ENCODE peak calls at places on chromosomes 7 and 10, in eight cellular contexts. One of them, this sample, is unnamed.

GRCh38 chr7:43792471-43792870 is 34.0 kb downstream of the BLVRA start:
- DNase-seq in esophagus squamous epithelium: no peak
- DNase-seq in dorsolateral prefrontal cortex: no peak
- DNase-seq in mammary epithelial cell: no peak
- DNase-seq in adrenal gland: no peak
- DNase-seq in CD4-positive, alpha-beta T cell: no peak
- DNase-seq in colonic mucosa: no peak
- DNase-seq in GM10248: no peak
- DNase-seq in this sample: no peak

GRCh38 chr10:116718058-116718457 is 24.3 kb downstream of the HSPA12A start:
- DNase-seq in esophagus squamous epithelium: no peak
- DNase-seq in dorsolateral prefrontal cortex: no peak
- DNase-seq in mammary epithelial cell: no peak
- DNase-seq in adrenal gland: no peak
- DNase-seq in CD4-positive, alpha-beta T cell: no peak
- DNase-seq in colonic mucosa: no peak
- DNase-seq in GM10248: no peak
- DNase-seq in this sample: no peak

GRCh38 chr7:98303906-98304305 is 22.4 kb downstream of the BRI3 start:
- DNase-seq in esophagus squamous epithelium: no peak
- DNase-seq in dorsolateral prefrontal cortex: no peak
- DNase-seq in mammary epithelial cell: no peak
- DNase-seq in adrenal gland: no peak
- DNase-seq in CD4-positive, alpha-beta T cell: no peak
- DNase-seq in colonic mucosa: no peak
- DNase-seq in GM10248: no peak
- DNase-seq in this sample: no peak

GRCh38 chr7:8295638-8296361 is 33.8 kb upstream of the ICA1 start:
- DNase-seq in esophagus squamous epithelium: no peak
- DNase-seq in dorsolateral prefrontal cortex: no peak
- DNase-seq in mammary epithelial cell: peak
- DNase-seq in adrenal gland: peak
- DNase-seq in CD4-positive, alpha-beta T cell: peak
- DNase-seq in colonic mucosa: peak
- DNase-seq in GM10248: peak
- DNase-seq in this sample: peak

GRCh38 chr7:3105856-3106255 is 62.2 kb upstream of the CARD11 start:
- DNase-seq in esophagus squamous epithelium: no peak
- DNase-seq in dorsolateral prefrontal cortex: no peak
- DNase-seq in mammary epithelial cell: no peak
- DNase-seq in adrenal gland: no peak
- DNase-seq in CD4-positive, alpha-beta T cell: no peak
- DNase-seq in colonic mucosa: no peak
- DNase-seq in GM10248: no peak
- DNase-seq in this sample: no peak

GRCh38 chr7:111045469-111045868 is 45.5 kb upstream of the LRRN3 start:
- DNase-seq in esophagus squamous epithelium: no peak
- DNase-seq in dorsolateral prefrontal cortex: no peak
- DNase-seq in mammary epithelial cell: no peak
- DNase-seq in adrenal gland: peak
- DNase-seq in CD4-positive, alpha-beta T cell: no peak
- DNase-seq in colonic mucosa: no peak
- DNase-seq in GM10248: no peak
- DNase-seq in this sample: no peak

GRCh38 chr10:12766222-12766621 is 235.3 kb downstream of the CCDC3 start:
- DNase-seq in esophagus squamous epithelium: no peak
- DNase-seq in dorsolateral prefrontal cortex: no peak
- DNase-seq in mammary epithelial cell: no peak
- DNase-seq in adrenal gland: no peak
- DNase-seq in CD4-positive, alpha-beta T cell: no peak
- DNase-seq in colonic mucosa: no peak
- DNase-seq in GM10248: no peak
- DNase-seq in this sample: no peak

GRCh38 chr7:1370738-1371137 is 88.5 kb downstream of the MICALL2 start:
- DNase-seq in esophagus squamous epithelium: no peak
- DNase-seq in dorsolateral prefrontal cortex: no peak
- DNase-seq in mammary epithelial cell: no peak
- DNase-seq in adrenal gland: no peak
- DNase-seq in CD4-positive, alpha-beta T cell: no peak
- DNase-seq in colonic mucosa: no peak
- DNase-seq in GM10248: no peak
- DNase-seq in this sample: no peak

GRCh38 chr10:63504145-63504881 is 16.9 kb upstream of the REEP3 start:
- DNase-seq in esophagus squamous epithelium: no peak
- DNase-seq in dorsolateral prefrontal cortex: no peak
- DNase-seq in mammary epithelial cell: peak
- DNase-seq in adrenal gland: no peak
- DNase-seq in CD4-positive, alpha-beta T cell: no peak
- DNase-seq in colonic mucosa: no peak
- DNase-seq in GM10248: no peak
- DNase-seq in this sample: no peak

GRCh38 chr7:2512179-2512644 is 7.4 kb upstream of the LFNG start:
- DNase-seq in esophagus squamous epithelium: no peak
- DNase-seq in dorsolateral prefrontal cortex: no peak
- DNase-seq in mammary epithelial cell: no peak
- DNase-seq in adrenal gland: no peak
- DNase-seq in CD4-positive, alpha-beta T cell: no peak
- DNase-seq in colonic mucosa: peak
- DNase-seq in GM10248: peak
- DNase-seq in this sample: no peak

GRCh38 chr7:22357311-22358175 is 589 bp upstream of the RAPGEF5 start:
- DNase-seq in esophagus squamous epithelium: no peak
- DNase-seq in dorsolateral prefrontal cortex: no peak
- DNase-seq in mammary epithelial cell: peak
- DNase-seq in adrenal gland: no peak
- DNase-seq in CD4-positive, alpha-beta T cell: no peak
- DNase-seq in colonic mucosa: peak
- DNase-seq in GM10248: no peak
- DNase-seq in this sample: no peak

GRCh38 chr10:17685227-17685840 is 41.4 kb downstream of the STAM start:
- DNase-seq in esophagus squamous epithelium: no peak
- DNase-seq in dorsolateral prefrontal cortex: no peak
- DNase-seq in mammary epithelial cell: no peak
- DNase-seq in adrenal gland: no peak
- DNase-seq in CD4-positive, alpha-beta T cell: no peak
- DNase-seq in colonic mucosa: no peak
- DNase-seq in GM10248: peak
- DNase-seq in this sample: no peak

GRCh38 chr10:30284860-30285594 is 64.1 kb downstream of the MTPAP start:
- DNase-seq in esophagus squamous epithelium: no peak
- DNase-seq in dorsolateral prefrontal cortex: no peak
- DNase-seq in mammary epithelial cell: peak
- DNase-seq in adrenal gland: no peak
- DNase-seq in CD4-positive, alpha-beta T cell: no peak
- DNase-seq in colonic mucosa: no peak
- DNase-seq in GM10248: peak
- DNase-seq in this sample: no peak

GRCh38 chr10:12448729-12449391 is 99.5 kb downstream of the CAMK1D start:
- DNase-seq in esophagus squamous epithelium: no peak
- DNase-seq in dorsolateral prefrontal cortex: no peak
- DNase-seq in mammary epithelial cell: peak
- DNase-seq in adrenal gland: peak
- DNase-seq in CD4-positive, alpha-beta T cell: peak
- DNase-seq in colonic mucosa: no peak
- DNase-seq in GM10248: peak
- DNase-seq in this sample: no peak

GRCh38 chr7:129790136-129790535 is 162.6 kb downstream of the UBE2H start:
- DNase-seq in esophagus squamous epithelium: no peak
- DNase-seq in dorsolateral prefrontal cortex: no peak
- DNase-seq in mammary epithelial cell: no peak
- DNase-seq in adrenal gland: no peak
- DNase-seq in CD4-positive, alpha-beta T cell: no peak
- DNase-seq in colonic mucosa: no peak
- DNase-seq in GM10248: no peak
- DNase-seq in this sample: no peak

GRCh38 chr7:30353532-30353931 is 69.1 kb downstream of the ZNRF2 start:
- DNase-seq in esophagus squamous epithelium: no peak
- DNase-seq in dorsolateral prefrontal cortex: no peak
- DNase-seq in mammary epithelial cell: no peak
- DNase-seq in adrenal gland: no peak
- DNase-seq in CD4-positive, alpha-beta T cell: no peak
- DNase-seq in colonic mucosa: no peak
- DNase-seq in GM10248: no peak
- DNase-seq in this sample: no peak

GRCh38 chr10:84232376-84232775 is 7.0 kb upstream of the LRIT2 start:
- DNase-seq in esophagus squamous epithelium: no peak
- DNase-seq in dorsolateral prefrontal cortex: no peak
- DNase-seq in mammary epithelial cell: no peak
- DNase-seq in adrenal gland: no peak
- DNase-seq in CD4-positive, alpha-beta T cell: no peak
- DNase-seq in colonic mucosa: no peak
- DNase-seq in GM10248: no peak
- DNase-seq in this sample: no peak

GRCh38 chr10:53918755-53919154 is 882.3 kb downstream of the PCDH15 start:
- DNase-seq in esophagus squamous epithelium: no peak
- DNase-seq in dorsolateral prefrontal cortex: no peak
- DNase-seq in mammary epithelial cell: no peak
- DNase-seq in adrenal gland: no peak
- DNase-seq in CD4-positive, alpha-beta T cell: no peak
- DNase-seq in colonic mucosa: no peak
- DNase-seq in GM10248: no peak
- DNase-seq in this sample: no peak
- TF ChIP-seq CTCF in esophagus squamous epithelium: no peak
- TF ChIP-seq CTCF in dorsolateral prefrontal cortex: no peak
- TF ChIP-seq CTCF in mammary epithelial cell: no peak
- TF ChIP-seq CTCF in adrenal gland: no peak
- TF ChIP-seq CTCF in CD4-positive, alpha-beta T cell: no peak
- TF ChIP-seq CTCF in colonic mucosa: no peak
- TF ChIP-seq CTCF in GM10248: no peak
- TF ChIP-seq CTCF in this sample: no peak

DNA sequence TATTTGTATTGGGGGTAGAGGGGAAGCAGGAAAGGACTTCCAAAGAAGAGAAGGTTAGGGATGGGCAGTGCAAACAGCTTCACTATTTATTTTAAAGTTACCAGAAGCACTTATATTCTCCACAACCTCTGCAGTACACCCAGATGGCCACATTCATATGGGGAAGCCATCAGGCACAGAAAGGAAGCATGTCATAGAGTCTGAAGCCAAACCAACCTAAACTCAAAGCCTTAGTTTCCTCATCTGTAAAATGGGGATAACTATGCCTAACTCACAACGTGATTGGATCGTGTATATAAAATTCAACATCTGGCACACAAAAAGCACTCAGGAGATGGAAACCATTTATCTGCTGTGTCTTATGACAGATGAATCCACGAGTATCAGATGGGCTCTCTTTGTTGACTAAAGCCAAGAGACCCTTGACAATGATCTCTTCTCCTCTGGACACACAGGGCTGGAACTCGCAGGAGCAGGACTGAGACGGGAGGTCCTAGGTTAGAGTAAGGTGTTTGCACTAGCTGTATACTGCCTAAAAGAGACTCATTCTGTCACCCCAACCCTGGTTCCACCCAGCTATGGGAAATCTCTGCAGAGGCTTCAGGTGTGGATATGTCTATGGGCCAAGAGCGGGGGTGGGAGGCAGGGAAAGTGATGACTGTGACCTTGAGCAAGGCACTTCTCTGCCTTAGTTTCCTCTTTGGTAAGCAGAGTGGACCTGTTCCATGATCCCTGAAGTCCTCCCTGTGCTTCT is 1.8 kb downstream of the KIAA1549 start:
- DNase-seq in esophagus squamous epithelium: no peak
- DNase-seq in dorsolateral prefrontal cortex: no peak
- DNase-seq in mammary epithelial cell: peak
- DNase-seq in adrenal gland: no peak
- DNase-seq in CD4-positive, alpha-beta T cell: no peak
- DNase-seq in colonic mucosa: no peak
- DNase-seq in GM10248: no peak
- DNase-seq in this sample: no peak
- TF ChIP-seq CTCF in esophagus squamous epithelium: no peak
- TF ChIP-seq CTCF in dorsolateral prefrontal cortex: no peak
- TF ChIP-seq CTCF in mammary epithelial cell: peak
- TF ChIP-seq CTCF in adrenal gland: no peak
- TF ChIP-seq CTCF in CD4-positive, alpha-beta T cell: no peak
- TF ChIP-seq CTCF in colonic mucosa: no peak
- TF ChIP-seq CTCF in GM10248: no peak
- TF ChIP-seq CTCF in this sample: peak

DNA sequence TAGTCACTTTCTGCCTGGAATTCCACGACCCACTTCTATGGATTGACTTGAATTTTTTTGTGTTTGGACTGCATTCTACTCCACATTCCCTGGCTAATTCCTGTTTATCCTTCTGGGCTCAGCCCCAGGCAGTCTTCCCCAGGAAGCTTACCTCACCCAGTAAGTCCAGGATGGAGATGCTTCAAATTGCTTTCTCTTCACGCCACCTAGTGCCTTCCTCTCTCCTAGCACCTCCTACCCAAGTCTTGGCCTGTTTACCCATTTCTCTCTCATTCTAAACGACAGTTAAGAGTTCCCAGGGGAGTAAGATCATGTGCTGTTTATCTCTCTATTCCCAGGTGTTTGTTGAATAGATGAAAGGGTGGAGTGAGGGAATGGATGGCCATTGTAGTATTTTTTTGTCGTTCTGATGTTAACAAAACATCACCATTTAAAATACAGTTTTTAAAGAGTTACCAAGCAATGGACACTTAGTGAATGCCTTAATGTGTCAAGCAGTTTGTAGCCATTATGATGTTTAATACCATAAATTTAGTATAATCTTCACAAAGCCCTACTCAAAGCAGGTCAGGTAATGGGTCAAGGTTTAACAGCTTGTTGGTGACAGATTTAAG is 45.5 kb upstream of the TARP start:
- DNase-seq in esophagus squamous epithelium: no peak
- DNase-seq in dorsolateral prefrontal cortex: no peak
- DNase-seq in mammary epithelial cell: peak
- DNase-seq in adrenal gland: peak
- DNase-seq in CD4-positive, alpha-beta T cell: no peak
- DNase-seq in colonic mucosa: no peak
- DNase-seq in GM10248: peak
- DNase-seq in this sample: no peak
- TF ChIP-seq CTCF in esophagus squamous epithelium: no peak
- TF ChIP-seq CTCF in dorsolateral prefrontal cortex: peak
- TF ChIP-seq CTCF in mammary epithelial cell: peak
- TF ChIP-seq CTCF in adrenal gland: peak
- TF ChIP-seq CTCF in CD4-positive, alpha-beta T cell: peak
- TF ChIP-seq CTCF in colonic mucosa: peak
- TF ChIP-seq CTCF in GM10248: peak
- TF ChIP-seq CTCF in this sample: peak

DNA sequence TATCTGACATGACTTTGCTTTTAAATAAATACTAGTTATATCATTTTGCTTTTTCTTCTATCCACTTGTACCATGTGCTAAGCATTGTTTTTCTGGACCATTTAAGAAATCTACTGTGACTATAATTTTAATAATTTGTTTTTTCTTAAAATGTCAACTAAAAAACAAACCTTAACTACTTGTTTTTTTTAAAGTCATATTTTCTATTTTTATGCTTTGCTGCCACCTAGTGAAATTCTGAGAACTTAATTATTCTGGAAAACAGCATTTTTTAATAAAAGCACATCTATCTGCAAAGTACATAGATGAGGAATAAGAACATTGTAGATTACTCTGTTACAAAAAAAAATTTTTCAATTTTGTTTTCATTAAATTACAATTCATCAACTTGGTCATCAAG is 47.4 kb downstream of the ORC5 start:
- DNase-seq in esophagus squamous epithelium: no peak
- DNase-seq in dorsolateral prefrontal cortex: no peak
- DNase-seq in mammary epithelial cell: no peak
- DNase-seq in adrenal gland: no peak
- DNase-seq in CD4-positive, alpha-beta T cell: no peak
- DNase-seq in colonic mucosa: no peak
- DNase-seq in GM10248: no peak
- DNase-seq in this sample: no peak
- TF ChIP-seq CTCF in esophagus squamous epithelium: no peak
- TF ChIP-seq CTCF in dorsolateral prefrontal cortex: peak
- TF ChIP-seq CTCF in mammary epithelial cell: peak
- TF ChIP-seq CTCF in adrenal gland: peak
- TF ChIP-seq CTCF in CD4-positive, alpha-beta T cell: peak
- TF ChIP-seq CTCF in colonic mucosa: no peak
- TF ChIP-seq CTCF in GM10248: peak
- TF ChIP-seq CTCF in this sample: peak